ENCODE peak calls at places on chromosomes 6 and 20, in six cellular contexts. One of them, this sample, is unnamed. For H3K36me3, the result is how much of the 10 kb centered on the place peaks cover.

GRCh38 chr6:25250878-25251277 is 28.3 kb upstream of the CARMIL1 start:
- ATAC-seq in Panc1: no peak
- ATAC-seq in heart left ventricle: no peak
- ATAC-seq in naive thymus-derived CD4-positive, alpha-beta T cell: no peak
- ATAC-seq in body of pancreas: no peak
- ATAC-seq in left lung: no peak
- ATAC-seq in this sample: no peak

GRCh38 chr6:16129623-16130243 is 847 bp downstream of the MYLIP start:
- ATAC-seq in Panc1: peak
- ATAC-seq in heart left ventricle: no peak
- ATAC-seq in naive thymus-derived CD4-positive, alpha-beta T cell: no peak
- ATAC-seq in body of pancreas: peak
- ATAC-seq in left lung: peak
- ATAC-seq in this sample: no peak

GRCh38 chr6:168700880-168701279 is 259.9 kb downstream of the SMOC2 start:
- ATAC-seq in Panc1: no peak
- ATAC-seq in heart left ventricle: no peak
- ATAC-seq in naive thymus-derived CD4-positive, alpha-beta T cell: no peak
- ATAC-seq in body of pancreas: no peak
- ATAC-seq in left lung: no peak
- ATAC-seq in this sample: no peak

GRCh38 chr6:16562498-16562897 is 198.8 kb downstream of the ATXN1 start:
- ATAC-seq in Panc1: no peak
- ATAC-seq in heart left ventricle: no peak
- ATAC-seq in naive thymus-derived CD4-positive, alpha-beta T cell: no peak
- ATAC-seq in body of pancreas: no peak
- ATAC-seq in left lung: no peak
- ATAC-seq in this sample: no peak

GRCh38 chr20:25256226-25256859 is 8.5 kb downstream of the PYGB start:
- ATAC-seq in Panc1: no peak
- ATAC-seq in heart left ventricle: no peak
- ATAC-seq in naive thymus-derived CD4-positive, alpha-beta T cell: no peak
- ATAC-seq in body of pancreas: peak
- ATAC-seq in left lung: peak
- ATAC-seq in this sample: peak

GRCh38 chr20:36802326-36803223 is 29.0 kb upstream of the DSN1 start:
- ATAC-seq in Panc1: no peak
- ATAC-seq in heart left ventricle: peak
- ATAC-seq in naive thymus-derived CD4-positive, alpha-beta T cell: no peak
- ATAC-seq in body of pancreas: no peak
- ATAC-seq in left lung: no peak
- ATAC-seq in this sample: no peak

GRCh38 chr6:7578949-7579348 is 11.0 kb upstream of the SNRNP48 start:
- ATAC-seq in Panc1: no peak
- ATAC-seq in heart left ventricle: no peak
- ATAC-seq in naive thymus-derived CD4-positive, alpha-beta T cell: no peak
- ATAC-seq in body of pancreas: no peak
- ATAC-seq in left lung: no peak
- ATAC-seq in this sample: no peak

GRCh38 chr6:122749451-122750050 is 30.0 kb upstream of the FABP7 start:
- ATAC-seq in Panc1: no peak
- ATAC-seq in heart left ventricle: no peak
- ATAC-seq in naive thymus-derived CD4-positive, alpha-beta T cell: no peak
- ATAC-seq in body of pancreas: no peak
- ATAC-seq in left lung: no peak
- ATAC-seq in this sample: no peak

GRCh38 chr20:60691966-60692615 is 560.0 kb upstream of the CDH4 start:
- ATAC-seq in Panc1: no peak
- ATAC-seq in heart left ventricle: no peak
- ATAC-seq in naive thymus-derived CD4-positive, alpha-beta T cell: no peak
- ATAC-seq in body of pancreas: no peak
- ATAC-seq in left lung: no peak
- ATAC-seq in this sample: no peak

DNA sequence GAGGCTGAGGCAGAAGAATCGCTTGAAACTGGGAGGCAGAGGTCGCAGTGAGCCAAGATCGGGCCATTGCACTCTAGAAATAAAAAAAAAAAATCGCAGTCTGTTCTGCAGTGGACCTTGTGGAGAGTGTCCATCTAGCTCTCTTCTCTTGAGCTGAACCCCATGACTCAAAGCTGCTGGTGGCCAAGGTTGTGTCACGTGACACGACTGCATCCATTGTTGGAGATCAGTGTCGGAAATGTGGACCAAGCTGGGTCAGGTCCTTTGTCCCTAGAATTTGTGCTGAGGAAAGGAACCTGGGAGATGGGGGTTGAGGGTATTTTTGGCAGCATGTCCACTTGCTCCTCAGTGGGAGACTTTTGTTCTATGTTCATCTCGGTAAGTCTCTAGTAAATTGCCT is 564.8 kb upstream of the CDH4 start:
- ATAC-seq in Panc1: no peak
- ATAC-seq in heart left ventricle: no peak
- ATAC-seq in naive thymus-derived CD4-positive, alpha-beta T cell: no peak
- ATAC-seq in body of pancreas: no peak
- ATAC-seq in left lung: no peak
- ATAC-seq in this sample: no peak
- H3K36me3 ChIP-seq in Panc1: under half
- H3K36me3 ChIP-seq in heart left ventricle: under half
- H3K36me3 ChIP-seq in naive thymus-derived CD4-positive, alpha-beta T cell: under half
- H3K36me3 ChIP-seq in body of pancreas: under half
- H3K36me3 ChIP-seq in left lung: under half
- H3K36me3 ChIP-seq in this sample: under half

GRCh38 chr6:75268121-75268987 is 16.2 kb downstream of the TMEM30A start:
- ATAC-seq in Panc1: peak
- ATAC-seq in heart left ventricle: no peak
- ATAC-seq in naive thymus-derived CD4-positive, alpha-beta T cell: no peak
- ATAC-seq in body of pancreas: peak
- ATAC-seq in left lung: peak
- ATAC-seq in this sample: no peak

GRCh38 chr6:75266716-75267291 is 17.8 kb downstream of the TMEM30A start:
- ATAC-seq in Panc1: peak
- ATAC-seq in heart left ventricle: peak
- ATAC-seq in naive thymus-derived CD4-positive, alpha-beta T cell: peak
- ATAC-seq in body of pancreas: peak
- ATAC-seq in left lung: peak
- ATAC-seq in this sample: no peak

GRCh38 chr6:75267461-75267860 is 17.1 kb downstream of the TMEM30A start:
- ATAC-seq in Panc1: no peak
- ATAC-seq in heart left ventricle: peak
- ATAC-seq in naive thymus-derived CD4-positive, alpha-beta T cell: no peak
- ATAC-seq in body of pancreas: peak
- ATAC-seq in left lung: no peak
- ATAC-seq in this sample: no peak

GRCh38 chr6:75272145-75272840 is 12.3 kb downstream of the TMEM30A start:
- ATAC-seq in Panc1: no peak
- ATAC-seq in heart left ventricle: no peak
- ATAC-seq in naive thymus-derived CD4-positive, alpha-beta T cell: no peak
- ATAC-seq in body of pancreas: no peak
- ATAC-seq in left lung: no peak
- ATAC-seq in this sample: no peak

GRCh38 chr6:75268988-75269354 is 15.6 kb downstream of the TMEM30A start:
- ATAC-seq in Panc1: peak
- ATAC-seq in heart left ventricle: no peak
- ATAC-seq in naive thymus-derived CD4-positive, alpha-beta T cell: peak
- ATAC-seq in body of pancreas: no peak
- ATAC-seq in left lung: no peak
- ATAC-seq in this sample: no peak
- H3K36me3 ChIP-seq in Panc1: under half
- H3K36me3 ChIP-seq in heart left ventricle: under half
- H3K36me3 ChIP-seq in naive thymus-derived CD4-positive, alpha-beta T cell: under half
- H3K36me3 ChIP-seq in body of pancreas: under half
- H3K36me3 ChIP-seq in left lung: under half
- H3K36me3 ChIP-seq in this sample: under half

DNA sequence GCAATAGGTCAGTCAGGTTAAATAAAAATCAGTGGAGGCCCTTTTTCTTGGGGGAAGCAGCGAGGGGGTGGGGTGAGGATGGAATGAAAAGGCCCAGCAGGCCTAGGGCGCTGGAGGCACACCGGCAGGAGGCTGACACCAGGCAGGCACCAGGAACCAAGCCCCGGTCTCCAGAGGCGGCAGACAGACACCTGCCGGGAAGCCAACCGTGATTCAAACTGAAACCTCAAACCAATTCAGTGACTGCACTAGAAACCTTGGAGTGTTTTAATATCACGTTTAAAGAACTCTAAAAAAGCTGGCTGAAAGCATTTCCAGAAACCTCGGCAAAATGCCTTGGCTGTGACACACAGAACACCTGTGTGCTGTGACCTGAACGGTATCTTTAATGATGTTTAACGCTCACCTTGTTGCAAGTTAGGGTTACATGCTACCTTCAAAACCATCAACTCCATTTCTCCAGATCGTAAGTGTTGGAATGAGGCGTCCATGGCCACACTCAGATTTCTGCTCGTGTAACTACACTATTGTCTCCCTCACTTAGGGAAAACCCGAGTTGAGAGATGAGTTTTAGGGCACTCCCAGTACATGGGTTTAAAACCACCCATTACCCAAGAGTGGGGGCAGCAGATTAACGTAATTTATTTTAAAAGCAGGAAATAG is 27.2 kb downstream of the DIDO1 start:
- ATAC-seq in Panc1: no peak
- ATAC-seq in heart left ventricle: no peak
- ATAC-seq in naive thymus-derived CD4-positive, alpha-beta T cell: no peak
- ATAC-seq in body of pancreas: no peak
- ATAC-seq in left lung: peak
- ATAC-seq in this sample: no peak
- H3K36me3 ChIP-seq in Panc1: under half
- H3K36me3 ChIP-seq in heart left ventricle: half or more
- H3K36me3 ChIP-seq in naive thymus-derived CD4-positive, alpha-beta T cell: half or more
- H3K36me3 ChIP-seq in body of pancreas: under half
- H3K36me3 ChIP-seq in left lung: under half
- H3K36me3 ChIP-seq in this sample: under half

GRCh38 chr6:56516003-56516402 is 126.7 kb downstream of the DST start:
- ATAC-seq in Panc1: no peak
- ATAC-seq in heart left ventricle: no peak
- ATAC-seq in naive thymus-derived CD4-positive, alpha-beta T cell: no peak
- ATAC-seq in body of pancreas: no peak
- ATAC-seq in left lung: no peak
- ATAC-seq in this sample: no peak
- H3K36me3 ChIP-seq in Panc1: under half
- H3K36me3 ChIP-seq in heart left ventricle: half or more
- H3K36me3 ChIP-seq in naive thymus-derived CD4-positive, alpha-beta T cell: under half
- H3K36me3 ChIP-seq in body of pancreas: under half
- H3K36me3 ChIP-seq in left lung: under half
- H3K36me3 ChIP-seq in this sample: under half

GRCh38 chr6:42689371-42689770 is 33.0 kb downstream of the PRPH2 start:
- ATAC-seq in Panc1: no peak
- ATAC-seq in heart left ventricle: no peak
- ATAC-seq in naive thymus-derived CD4-positive, alpha-beta T cell: no peak
- ATAC-seq in body of pancreas: peak
- ATAC-seq in left lung: no peak
- ATAC-seq in this sample: no peak
- H3K36me3 ChIP-seq in Panc1: under half
- H3K36me3 ChIP-seq in heart left ventricle: half or more
- H3K36me3 ChIP-seq in naive thymus-derived CD4-positive, alpha-beta T cell: half or more
- H3K36me3 ChIP-seq in body of pancreas: under half
- H3K36me3 ChIP-seq in left lung: under half
- H3K36me3 ChIP-seq in this sample: under half

GRCh38 chr20:41116282-41116960 is 20.9 kb upstream of the PLCG1 start:
- ATAC-seq in Panc1: no peak
- ATAC-seq in heart left ventricle: no peak
- ATAC-seq in naive thymus-derived CD4-positive, alpha-beta T cell: no peak
- ATAC-seq in body of pancreas: no peak
- ATAC-seq in left lung: no peak
- ATAC-seq in this sample: no peak
- H3K36me3 ChIP-seq in Panc1: half or more
- H3K36me3 ChIP-seq in heart left ventricle: half or more
- H3K36me3 ChIP-seq in naive thymus-derived CD4-positive, alpha-beta T cell: half or more
- H3K36me3 ChIP-seq in body of pancreas: under half
- H3K36me3 ChIP-seq in left lung: under half
- H3K36me3 ChIP-seq in this sample: half or more

DNA sequence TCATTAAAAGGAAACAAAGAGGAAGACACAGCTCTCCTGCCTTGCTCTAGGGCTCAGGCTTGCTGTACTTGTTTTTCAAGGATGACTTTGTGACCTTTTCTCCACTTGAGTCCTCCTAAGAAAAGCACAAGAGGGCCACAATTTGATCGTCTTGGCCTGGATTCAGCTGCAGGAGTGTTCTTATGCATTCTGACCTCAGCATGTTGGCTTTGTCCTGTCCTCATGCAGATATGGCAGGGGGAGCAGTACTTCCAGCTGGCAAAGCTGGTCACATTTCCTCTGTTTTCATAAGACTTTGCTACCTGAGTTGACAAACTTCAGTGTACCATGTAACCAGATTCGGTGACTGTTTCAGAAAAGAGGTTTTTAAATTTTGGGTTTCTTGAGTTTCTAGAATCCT is 30.8 kb downstream of the KDM1B start:
- ATAC-seq in Panc1: no peak
- ATAC-seq in heart left ventricle: peak
- ATAC-seq in naive thymus-derived CD4-positive, alpha-beta T cell: no peak
- ATAC-seq in body of pancreas: no peak
- ATAC-seq in left lung: peak
- ATAC-seq in this sample: no peak
- H3K36me3 ChIP-seq in Panc1: under half
- H3K36me3 ChIP-seq in heart left ventricle: under half
- H3K36me3 ChIP-seq in naive thymus-derived CD4-positive, alpha-beta T cell: under half
- H3K36me3 ChIP-seq in body of pancreas: under half
- H3K36me3 ChIP-seq in left lung: under half
- H3K36me3 ChIP-seq in this sample: under half

DNA sequence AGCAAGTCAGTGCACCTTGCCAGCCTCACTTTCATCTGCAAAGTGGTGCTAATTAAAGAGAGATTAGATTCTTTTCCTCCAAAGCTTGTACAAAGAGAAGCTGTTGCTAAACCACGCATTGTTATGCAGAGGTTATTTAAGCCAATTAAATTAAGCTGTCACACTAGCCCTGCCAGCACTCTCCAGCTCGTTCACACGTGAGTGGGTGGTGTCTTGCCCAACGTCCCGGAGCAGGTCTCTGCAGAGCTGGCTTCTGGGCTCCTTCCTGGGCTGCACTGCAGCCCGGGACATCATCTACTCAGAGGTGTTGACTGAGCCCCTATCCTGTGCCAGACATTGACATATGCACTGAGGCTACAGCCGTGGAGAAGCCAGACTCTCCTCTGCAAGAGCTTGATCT is 401.6 kb upstream of the SULF2 start:
- ATAC-seq in Panc1: no peak
- ATAC-seq in heart left ventricle: no peak
- ATAC-seq in naive thymus-derived CD4-positive, alpha-beta T cell: no peak
- ATAC-seq in body of pancreas: no peak
- ATAC-seq in left lung: peak
- ATAC-seq in this sample: peak
- H3K36me3 ChIP-seq in Panc1: under half
- H3K36me3 ChIP-seq in heart left ventricle: under half
- H3K36me3 ChIP-seq in naive thymus-derived CD4-positive, alpha-beta T cell: under half
- H3K36me3 ChIP-seq in body of pancreas: under half
- H3K36me3 ChIP-seq in left lung: under half
- H3K36me3 ChIP-seq in this sample: under half